ENCODE peak calls at places on chromosomes 11 and 22, in ten cellular contexts. W is Calu3, T is stomach, O is IMR-90, N is kidney, J is HCT116, G is mesothelial cell of epicardium, P is kidney epithelial cell, U is GM13976, Z is HFF-Myc. B is an unnamed sample.

GRCh38 chr22:17319541-17319940 is 49.7 kb upstream of the CECR2 start:
- DNase-seq in W (no peak), T (no peak), O (no peak), N (no peak), J (no peak), G (no peak), P (no peak), U (no peak), Z (no peak), B (no peak)

GRCh38 chr11:61054513-61054912 is 47.8 kb upstream of the CD5 start:
- DNase-seq in W (no peak), T (peak; percentile 2), O (no peak), N (no peak), J (no peak), G (no peak), P (no peak), U (no peak), Z (no peak), B (no peak)

GRCh38 chr11:126359431-126360048 is 4.1 kb downstream of the ST3GAL4 start:
- DNase-seq in W (no peak), T (no peak), O (peak; percentile 37), N (peak; percentile 94), J (no peak), G (no peak), P (no peak), U (no peak), Z (peak; percentile 86), B (peak; percentile 88)

GRCh38 chr11:78424334-78425270 is 7.0 kb upstream of the GAB2 start:
- DNase-seq in W (no peak), T (no peak), O (peak; percentile 73), N (no peak), J (no peak), G (no peak), P (no peak), U (no peak), Z (no peak), B (no peak)

GRCh38 chr11:8720868-8721739 is 38.5 kb downstream of the RPL27A start:
- DNase-seq in W (peak; percentile 80), T (peak; percentile 73), O (no peak), N (no peak), J (peak; percentile 44), G (no peak), P (no peak), U (no peak), Z (no peak), B (no peak)

GRCh38 chr11:4076774-4077173 is 17.8 kb upstream of the RRM1 start:
- DNase-seq in W (no peak), T (no peak), O (no peak), N (no peak), J (no peak), G (no peak), P (no peak), U (no peak), Z (no peak), B (no peak)

GRCh38 chr11:30535818-30536217 is 50.3 kb downstream of the MPPED2 start:
- DNase-seq in W (no peak), T (no peak), O (no peak), N (no peak), J (no peak), G (no peak), P (no peak), U (no peak), Z (no peak), B (no peak)

GRCh38 chr22:46511391-46512370 is 25.7 kb downstream of the CELSR1 start:
- DNase-seq in W (no peak), T (no peak), O (no peak), N (no peak), J (no peak), G (no peak), P (no peak), U (no peak), Z (no peak), B (peak; percentile 70)

GRCh38 chr22:19884161-19884953 is 29.7 kb upstream of the GNB1L start:
- DNase-seq in W (no peak), T (no peak), O (no peak), N (peak; percentile 37), J (no peak), G (no peak), P (no peak), U (no peak), Z (no peak), B (peak; percentile 63)

GRCh38 chr11:14306481-14306880 is 52.5 kb downstream of the RRAS2 start:
- DNase-seq in W (no peak), T (no peak), O (no peak), N (no peak), J (no peak), G (no peak), P (no peak), U (no peak), Z (no peak), B (no peak)

GRCh38 chr11:36421546-36422155 is 88.4 kb downstream of the TRAF6 start:
- DNase-seq in W (no peak), T (no peak), O (peak; percentile 33), N (no peak), J (no peak), G (no peak), P (no peak), U (no peak), Z (no peak), B (no peak)

GRCh38 chr11:35927730-35928129 is 16.1 kb upstream of the LDLRAD3 start:
- DNase-seq in W (peak; percentile 91), T (peak; percentile 46), O (peak; percentile 38), N (peak; percentile 86), J (no peak), G (no peak), P (peak; percentile 37), U (no peak), Z (no peak), B (no peak)

GRCh38 chr11:832529-833113 is at the start of gene CD151:
- DNase-seq in W (peak; percentile 59), T (peak; percentile 73), O (peak; percentile 45), N (no peak), J (no peak), G (no peak), P (no peak), U (peak; percentile 86), Z (no peak), B (no peak)

DNA sequence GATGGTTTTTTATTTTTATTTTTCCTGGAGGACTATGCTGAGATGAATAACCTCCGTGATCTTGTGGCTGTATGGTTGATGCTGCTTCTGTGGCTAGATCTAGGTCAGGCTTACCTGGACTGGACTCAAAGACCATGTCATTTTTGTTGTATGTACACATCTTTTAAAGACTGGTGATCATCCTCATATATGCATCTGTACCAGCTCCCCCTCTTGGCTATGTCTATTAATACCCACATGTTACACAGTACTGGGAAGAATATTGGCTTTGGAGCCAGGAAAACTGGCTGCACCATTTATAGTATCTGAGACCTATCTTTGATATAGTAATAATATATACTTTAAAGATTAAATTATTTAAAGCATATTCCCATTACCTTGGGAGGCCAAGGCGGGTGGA is 18.4 kb upstream of the PITPNB start:
- DNase-seq in W (no peak), T (no peak), O (no peak), N (no peak), J (no peak), G (no peak), P (no peak), U (no peak), Z (no peak), B (no peak)
- TF ChIP-seq CTCF in W (no peak), T (no peak), O (peak; percentile 19), N (no peak), J (no peak), G (no peak), P (peak; percentile 13), U (no peak), Z (no peak), B (peak; percentile 41)

DNA sequence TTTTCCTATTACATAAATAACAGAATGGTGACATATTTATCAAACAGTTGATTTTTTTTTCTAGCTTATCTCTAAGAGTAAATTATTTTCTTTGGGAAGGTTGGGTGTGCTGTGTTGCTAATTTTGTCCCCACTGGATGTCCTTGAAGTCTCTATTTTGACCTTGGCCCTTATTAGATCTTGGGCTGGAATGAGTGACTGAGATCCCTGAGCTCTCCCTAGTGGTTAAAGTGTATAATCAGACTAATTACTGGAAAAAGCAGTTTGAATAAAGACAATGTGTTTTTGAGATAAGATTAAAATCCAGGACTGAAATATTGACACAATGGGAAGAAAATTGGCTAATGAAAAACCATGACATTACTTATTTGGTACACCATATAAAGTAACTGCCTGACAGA is 56.1 kb downstream of the AASDHPPT start:
- DNase-seq in W (no peak), T (no peak), O (no peak), N (no peak), J (no peak), G (no peak), P (no peak), U (no peak), Z (no peak), B (no peak)
- TF ChIP-seq CTCF in W (no peak), T (no peak), O (peak; percentile 32), N (no peak), J (peak; percentile 53), G (no peak), P (no peak), U (peak; percentile 21), Z (peak; percentile 12), B (peak; percentile 66)

DNA sequence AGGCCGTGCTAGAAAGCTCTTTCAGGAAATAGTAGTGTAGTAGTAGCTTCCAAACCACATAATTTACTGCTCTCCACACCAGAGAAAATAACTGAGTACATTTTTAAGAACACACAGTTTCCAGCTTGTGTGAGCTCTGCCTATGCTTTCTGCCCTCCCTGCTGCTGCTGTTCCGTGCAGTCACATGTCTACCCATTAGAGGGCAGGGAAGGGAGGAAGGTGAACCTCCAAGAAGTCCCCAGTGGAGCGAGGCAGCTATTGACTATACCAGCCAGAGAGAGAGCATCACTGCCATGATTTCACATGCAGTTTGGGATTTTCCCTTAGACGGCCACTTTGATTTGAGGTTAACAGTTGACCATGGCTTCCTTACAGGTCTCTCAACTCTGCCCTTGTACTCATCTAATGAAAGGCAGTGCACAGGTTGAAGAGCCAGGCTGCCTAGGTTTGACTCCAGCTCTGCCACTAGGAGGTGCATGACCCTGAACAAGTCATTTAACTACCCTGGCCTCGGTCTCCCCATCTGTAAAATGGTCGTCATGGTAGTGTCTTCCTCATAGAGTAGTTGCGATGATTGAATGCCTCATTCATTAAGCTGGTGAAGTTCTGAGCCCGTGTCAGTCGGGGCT is 19.7 kb upstream of the CTTN start:
- DNase-seq in W (no peak), T (no peak), O (no peak), N (no peak), J (no peak), G (no peak), P (no peak), U (no peak), Z (no peak), B (peak; percentile 22)
- TF ChIP-seq CTCF in W (peak; percentile 21), T (no peak), O (peak; percentile 8), N (no peak), J (peak; percentile 37), G (no peak), P (no peak), U (peak; percentile 11), Z (peak; percentile 17), B (peak; percentile 38)

GRCh38 chr22:42277988-42278776 is 7.7 kb upstream of the TCF20 start:
- DNase-seq in W (no peak), T (no peak), O (no peak), N (peak; percentile 81), J (no peak), G (no peak), P (no peak), U (peak; percentile 61), Z (no peak), B (peak; percentile 50)
- TF ChIP-seq CTCF in W (no peak), T (no peak), O (peak; percentile 25), N (no peak), J (no peak), G (no peak), P (peak; percentile 10), U (no peak), Z (peak; percentile 31), B (peak; percentile 61)

GRCh38 chr22:32378703-32379272 is 21.1 kb downstream of the RFPL3 start:
- DNase-seq in W (peak; percentile 59), T (no peak), O (peak; percentile 18), N (no peak), J (peak; percentile 54), G (no peak), P (no peak), U (no peak), Z (no peak), B (no peak)
- TF ChIP-seq CTCF in W (peak; percentile 82), T (peak; percentile 5), O (peak; percentile 57), N (peak; percentile 55), J (peak; percentile 98), G (peak; percentile 29), P (peak; percentile 85), U (no peak), Z (peak; percentile 79), B (peak; percentile 74)